ENCODE peak calls at places on chromosome 2, in six cellular contexts. H is trophoblast cell, Y is IMR-90, N is H9, Z is mesendoderm, K is H1. C is an unnamed sample.

GRCh38 chr2:50963734-50964133 is 68.2 kb downstream of the NRXN1 start:
- DNase-seq in H (no peak), Y (no peak), N (no peak), Z (no peak), K (no peak), C (no peak)

GRCh38 chr2:54598347-54599325 is 124.8 kb upstream of the EML6 start:
- DNase-seq in H (no peak), Y (peak), N (no peak), Z (no peak), K (no peak), C (no peak)

GRCh38 chr2:141611981-141612380 is 518.8 kb downstream of the LRP1B start:
- DNase-seq in H (no peak), Y (peak), N (no peak), Z (no peak), K (no peak), C (no peak)

GRCh38 chr2:230203110-230203676 is 16.6 kb downstream of the SP110 start:
- DNase-seq in H (no peak), Y (no peak), N (no peak), Z (no peak), K (no peak), C (no peak)

GRCh38 chr2:159213296-159213695 is 73.2 kb downstream of the WDSUB1 start:
- DNase-seq in H (peak), Y (no peak), N (no peak), Z (no peak), K (no peak), C (no peak)

GRCh38 chr2:231228223-231228622 is 29.8 kb downstream of the ARMC9 start:
- DNase-seq in H (no peak), Y (no peak), N (peak), Z (no peak), K (no peak), C (no peak)

GRCh38 chr2:236887519-236887918 is 198.2 kb upstream of the COPS8 start:
- DNase-seq in H (peak), Y (peak), N (no peak), Z (no peak), K (peak), C (no peak)

GRCh38 chr2:140880573-140880972 is 1250.2 kb downstream of the LRP1B start:
- DNase-seq in H (no peak), Y (peak), N (no peak), Z (no peak), K (no peak), C (no peak)

GRCh38 chr2:38146302-38146916 is 70.5 kb upstream of the CYP1B1 start:
- DNase-seq in H (peak), Y (peak), N (peak), Z (peak), K (no peak), C (no peak)

GRCh38 chr2:64374686-64375085 is 79.3 kb upstream of the LGALSL start:
- DNase-seq in H (no peak), Y (no peak), N (no peak), Z (no peak), K (no peak), C (no peak)

GRCh38 chr2:114113527-114113926 is 223.6 kb downstream of the ACTR3 start:
- DNase-seq in H (no peak), Y (no peak), N (peak), Z (peak), K (no peak), C (no peak)

GRCh38 chr2:109528811-109529501 is 84.8 kb downstream of the SEPTIN10 start:
- DNase-seq in H (peak), Y (no peak), N (peak), Z (no peak), K (no peak), C (no peak)

GRCh38 chr2:239762742-239763269 is 262.3 kb downstream of the NDUFA10 start:
- DNase-seq in H (no peak), Y (no peak), N (no peak), Z (no peak), K (no peak), C (no peak)

GRCh38 chr2:71884303-71885042 is 263.2 kb downstream of the CYP26B1 start:
- DNase-seq in H (no peak), Y (peak), N (no peak), Z (no peak), K (peak), C (no peak)

GRCh38 chr2:207066166-207066565 is 99.6 kb downstream of the KLF7 start:
- DNase-seq in H (no peak), Y (no peak), N (no peak), Z (no peak), K (no peak), C (no peak)

GRCh38 chr2:241315879-241316700 is at the start of gene SEPTIN2:
- DNase-seq in H (peak), Y (peak), N (no peak), Z (peak), K (peak), C (no peak)

GRCh38 chr2:120632796-120633646 is 102.6 kb upstream of the GLI2 start:
- DNase-seq in H (no peak), Y (no peak), N (no peak), Z (no peak), K (no peak), C (no peak)

GRCh38 chr2:162890690-162891311 is 52.2 kb upstream of the KCNH7 start:
- DNase-seq in H (peak), Y (peak), N (no peak), Z (peak), K (no peak), C (peak)

GRCh38 chr2:75424936-75425619 is 135.7 kb downstream of the EVA1A start:
- DNase-seq in H (no peak), Y (peak), N (peak), Z (peak), K (peak), C (no peak)

GRCh38 chr2:144111443-144111842 is 408.5 kb downstream of the ZEB2 start:
- DNase-seq in H (peak), Y (peak), N (no peak), Z (no peak), K (no peak), C (no peak)

GRCh38 chr2:75035444-75036353 is 77.3 kb downstream of the POLE4 start:
- DNase-seq in H (no peak), Y (peak), N (no peak), Z (no peak), K (no peak), C (no peak)

GRCh38 chr2:27992787-27993747 is 102.5 kb downstream of the BABAM2 start:
- DNase-seq in H (peak), Y (peak), N (no peak), Z (peak), K (no peak), C (peak)

GRCh38 chr2:10537522-10538195 is 89.5 kb upstream of the ODC1 start:
- DNase-seq in H (peak), Y (no peak), N (no peak), Z (no peak), K (no peak), C (no peak)

GRCh38 chr2:139033300-139033699 is 253.1 kb upstream of the NXPH2 start:
- DNase-seq in H (no peak), Y (no peak), N (no peak), Z (no peak), K (no peak), C (no peak)

GRCh38 chr2:24512404-24512803 is 21.4 kb downstream of the NCOA1 start:
- DNase-seq in H (no peak), Y (peak), N (no peak), Z (no peak), K (no peak), C (no peak)

GRCh38 chr2:76958749-76959148 is 563.4 kb downstream of the LRRTM4 start:
- DNase-seq in H (peak), Y (no peak), N (peak), Z (peak), K (peak), C (peak)

DNA sequence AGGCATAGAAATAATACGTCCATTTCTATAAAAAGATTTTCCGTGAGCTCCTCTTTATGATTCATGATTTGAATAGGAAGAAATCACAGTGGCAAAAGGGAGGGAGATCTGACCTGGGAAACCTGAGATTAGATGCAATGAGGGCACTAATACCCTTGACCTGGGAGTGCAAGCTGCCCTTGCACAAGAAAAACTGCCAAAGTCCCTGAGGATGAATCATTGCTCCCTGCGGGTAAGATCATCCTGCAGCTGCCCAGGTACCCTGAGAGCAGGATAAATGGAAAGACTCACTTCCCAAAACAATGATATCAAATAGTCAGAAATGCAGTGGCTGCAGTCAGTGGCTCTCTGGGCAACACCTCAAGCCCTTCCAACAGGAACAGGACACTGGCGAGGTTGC is 11.6 kb downstream of the FHL2 start:
- DNase-seq in H (peak), Y (no peak), N (no peak), Z (no peak), K (no peak), C (no peak)
- H2AK5ac ChIP-seq in H (no peak), Y (peak), N (no peak), Z (no peak), K (no peak), C (no peak)

GRCh38 chr2:221529943-221530652 is 42.0 kb downstream of the EPHA4 start:
- DNase-seq in H (no peak), Y (peak), N (no peak), Z (no peak), K (no peak), C (no peak)
- H4K8ac ChIP-seq in H (no peak), Y (peak), N (no peak), Z (no peak), K (no peak), C (no peak)

GRCh38 chr2:179593323-179593722 is 268.1 kb downstream of the ZNF385B start:
- DNase-seq in H (no peak), Y (no peak), N (no peak), Z (no peak), K (no peak), C (no peak)

GRCh38 chr2:179596018-179596417 is 265.4 kb downstream of the ZNF385B start:
- DNase-seq in H (peak), Y (peak), N (no peak), Z (no peak), K (no peak), C (no peak)

GRCh38 chr2:179592167-179592936 is 269.1 kb downstream of the ZNF385B start:
- DNase-seq in H (no peak), Y (peak), N (no peak), Z (no peak), K (no peak), C (no peak)

GRCh38 chr2:179595284-179595683 is 266.1 kb downstream of the ZNF385B start:
- DNase-seq in H (peak), Y (no peak), N (peak), Z (peak), K (no peak), C (no peak)

DNA sequence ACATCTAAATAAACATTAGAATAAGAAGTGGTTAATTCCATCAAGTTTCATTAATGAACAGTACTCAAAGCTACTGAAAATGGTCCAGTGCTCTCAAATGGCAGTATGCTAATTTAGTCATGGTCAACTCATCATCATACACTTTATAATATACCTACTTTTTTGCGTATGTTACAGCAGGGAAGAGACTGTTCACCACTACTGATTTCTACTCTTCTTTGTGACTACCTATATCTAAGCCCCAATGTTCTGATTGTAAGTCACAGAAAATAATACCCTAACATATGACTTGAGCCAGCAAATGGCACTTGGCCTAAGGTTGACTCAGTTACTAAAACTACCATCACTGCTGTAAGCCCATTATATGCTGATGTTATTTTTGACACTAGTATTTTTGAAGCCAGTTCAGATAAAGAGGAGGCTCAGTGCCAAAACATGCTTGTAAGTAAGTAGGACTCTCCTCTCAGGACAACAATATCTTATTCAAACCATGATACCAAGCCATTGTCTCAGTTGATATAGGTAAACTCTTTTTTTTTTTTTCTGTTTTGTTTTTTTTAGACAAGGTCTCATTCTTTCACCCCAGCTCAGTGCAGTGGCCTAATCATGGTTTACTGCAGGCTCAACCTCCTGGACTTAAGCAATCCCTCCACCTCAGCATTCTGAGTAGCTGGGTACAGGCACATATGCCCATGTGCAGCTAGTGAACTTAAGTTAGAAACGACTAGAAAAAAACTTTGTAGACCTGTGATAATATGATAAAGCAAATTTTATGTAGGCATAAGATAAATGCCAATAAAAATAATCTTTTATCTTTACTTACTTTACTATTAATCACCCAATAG is 266.9 kb downstream of the ZNF385B start:
- DNase-seq in H (no peak), Y (no peak), N (no peak), Z (no peak), K (no peak), C (no peak)
- H2AK5ac ChIP-seq in H (no peak), Y (no peak), N (no peak), Z (no peak), K (no peak), C (no peak)

GRCh38 chr2:70133127-70133452 is 45.8 kb downstream of the PCBP1 start:
- DNase-seq in H (no peak), Y (no peak), N (no peak), Z (no peak), K (no peak), C (no peak)
- H4K8ac ChIP-seq in H (peak), Y (peak), N (no peak), Z (no peak), K (no peak), C (no peak)

DNA sequence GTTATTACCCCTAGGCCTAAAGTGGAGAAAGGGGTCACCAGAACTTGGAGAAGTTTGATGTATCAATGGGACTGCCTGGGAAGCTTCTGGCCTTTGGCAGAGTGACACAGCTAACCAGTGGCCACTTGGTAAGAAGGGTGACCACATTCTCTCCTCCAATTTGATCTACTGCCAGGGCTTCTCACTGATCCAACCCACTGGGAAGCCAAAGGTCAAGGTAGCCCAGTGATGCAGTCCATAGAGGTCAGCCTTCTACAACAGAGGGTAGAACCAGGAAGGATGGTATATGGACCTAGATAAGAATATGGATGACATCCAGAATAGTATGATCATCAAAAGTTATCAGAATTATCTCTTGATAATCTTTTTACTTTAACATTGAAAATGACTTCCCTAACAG is 493.6 kb downstream of the NYAP2 start:
- DNase-seq in H (no peak), Y (no peak), N (no peak), Z (no peak), K (no peak), C (no peak)
- H2AK5ac ChIP-seq in H (no peak), Y (peak), N (no peak), Z (no peak), K (no peak), C (no peak)

GRCh38 chr2:61690078-61690477 is 151.9 kb upstream of the XPO1 start:
- DNase-seq in H (no peak), Y (no peak), N (no peak), Z (no peak), K (no peak), C (no peak)

GRCh38 chr2:61700465-61700864 is 153.4 kb downstream of the FAM161A start:
- DNase-seq in H (no peak), Y (no peak), N (no peak), Z (no peak), K (peak), C (no peak)

GRCh38 chr2:61688369-61689334 is 150.5 kb upstream of the XPO1 start:
- DNase-seq in H (peak), Y (no peak), N (no peak), Z (no peak), K (peak), C (no peak)

GRCh38 chr2:61689526-61689925 is 151.4 kb upstream of the XPO1 start:
- DNase-seq in H (no peak), Y (peak), N (no peak), Z (no peak), K (no peak), C (no peak)

DNA sequence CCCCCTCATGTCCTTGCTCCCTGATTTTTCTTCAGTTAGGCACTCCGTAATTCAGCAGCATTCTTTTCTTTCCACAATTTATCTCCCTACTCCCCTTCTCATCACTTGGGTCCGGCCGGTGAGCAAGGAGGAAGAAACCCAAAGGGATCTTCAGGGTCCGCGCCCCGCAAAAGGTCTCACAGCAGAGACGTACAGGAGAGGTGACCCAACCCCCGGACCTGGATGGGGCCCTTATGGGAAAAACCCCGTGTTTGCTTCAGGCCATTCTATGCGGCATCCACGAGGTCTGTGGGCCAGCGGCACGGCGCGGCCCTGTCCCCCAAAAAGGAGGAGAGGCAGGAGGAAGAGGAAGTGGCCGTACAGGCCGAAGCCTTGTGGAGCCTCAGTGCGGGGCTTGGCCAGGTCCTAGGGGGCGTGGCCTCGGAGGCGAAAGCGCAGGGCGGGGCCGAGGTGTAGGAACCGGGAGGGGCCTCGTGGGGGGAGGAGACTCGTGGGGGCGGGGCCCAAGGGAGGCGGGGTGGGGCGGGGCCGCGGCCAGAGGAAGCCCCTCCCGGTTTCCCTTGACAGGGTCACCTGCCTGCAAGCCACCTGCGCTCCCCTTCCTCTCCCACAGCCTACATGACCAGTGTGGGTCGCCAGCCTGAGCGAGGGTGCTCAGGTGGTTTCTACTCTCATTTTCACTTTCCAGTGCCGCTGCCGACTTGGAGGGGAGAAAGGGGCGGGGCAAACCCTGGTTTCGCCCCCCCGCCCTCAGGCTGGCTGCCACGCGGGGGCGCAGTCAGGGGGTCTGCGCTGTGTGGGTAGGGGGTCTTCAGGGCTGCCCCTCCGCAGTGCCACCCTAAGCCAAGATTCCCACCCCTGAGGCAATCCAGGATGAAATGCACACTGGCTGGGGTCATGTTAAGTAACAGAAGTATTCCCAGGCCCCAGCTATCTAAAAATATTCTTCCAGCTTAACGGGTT is 156.4 kb upstream of the XPO1 start:
- DNase-seq in H (peak), Y (peak), N (peak), Z (peak), K (peak), C (peak)
- H4K8ac ChIP-seq in H (peak), Y (peak), N (no peak), Z (no peak), K (peak), C (no peak)